ENCODE peak calls at places on chromosomes 4 and X, in eight cellular contexts. A, F, S, G, L, K, H and C are unnamed samples.

GRCh38 chr4:144300616-144301015 is 160.1 kb upstream of the GYPA start:
- DNase-seq in K (no peak), G (no peak), F (no peak), S (no peak), H (no peak), A (no peak), L (no peak), C (no peak)

GRCh38 chr4:108342325-108342986 is 173.7 kb upstream of the LEF1 start:
- DNase-seq in H (no peak), L (peak), A (no peak), F (no peak), K (no peak), G (no peak), S (no peak), C (no peak)

GRCh38 chr4:75561789-75562188 is 5.9 kb downstream of the ODAPH start:
- DNase-seq in K (no peak), F (peak), H (no peak), A (no peak), L (no peak), S (peak), G (no peak), C (no peak)

GRCh38 chr4:149031399-149031798 is 589.2 kb upstream of the NR3C2 start:
- DNase-seq in H (no peak), G (no peak), S (no peak), L (peak), F (peak), K (no peak), A (no peak), C (no peak)

GRCh38 chr4:159944477-159944876 is 841.6 kb downstream of the RAPGEF2 start:
- DNase-seq in A (no peak), L (no peak), G (no peak), K (no peak), S (no peak), F (no peak), H (no peak), C (no peak)

GRCh38 chr4:5200546-5200945 is 149.3 kb downstream of the STK32B start:
- DNase-seq in H (no peak), A (no peak), L (no peak), K (no peak), S (no peak), F (no peak), G (no peak), C (no peak)

GRCh38 chrX:136779346-136779781 is 1.4 kb downstream of the ARHGEF6 start:
- DNase-seq in A (no peak), F (no peak), L (peak), H (no peak), K (no peak), G (no peak), S (no peak), C (no peak)

GRCh38 chrX:68719904-68720614 is 72.6 kb downstream of the STARD8 start:
- DNase-seq in A (no peak), F (no peak), L (no peak), S (no peak), G (no peak), K (peak), H (no peak), C (no peak)

GRCh38 chrX:48956728-48957414 is 536 bp downstream of the OTUD5 start:
- DNase-seq in G (no peak), A (peak), S (no peak), F (peak), K (peak), H (peak), L (no peak), C (peak)

GRCh38 chr4:53026233-53026632 is 164.1 kb downstream of the RASL11B start:
- DNase-seq in F (no peak), H (no peak), L (no peak), S (no peak), A (no peak), K (no peak), G (no peak), C (no peak)

GRCh38 chr4:153207561-153207960 is 3.3 kb downstream of the TRIM2 start:
- DNase-seq in K (no peak), F (peak), L (no peak), H (no peak), S (peak), A (peak), G (no peak), C (no peak)

GRCh38 chr4:139522457-139522856 is 33.6 kb downstream of the SETD7 start:
- DNase-seq in S (no peak), K (no peak), A (no peak), L (no peak), G (no peak), F (no peak), H (no peak), C (no peak)
- TF ChIP-seq CTCF in S (no peak), K (no peak), A (no peak), L (no peak), G (no peak), F (no peak), H (no peak), C (no peak)

DNA sequence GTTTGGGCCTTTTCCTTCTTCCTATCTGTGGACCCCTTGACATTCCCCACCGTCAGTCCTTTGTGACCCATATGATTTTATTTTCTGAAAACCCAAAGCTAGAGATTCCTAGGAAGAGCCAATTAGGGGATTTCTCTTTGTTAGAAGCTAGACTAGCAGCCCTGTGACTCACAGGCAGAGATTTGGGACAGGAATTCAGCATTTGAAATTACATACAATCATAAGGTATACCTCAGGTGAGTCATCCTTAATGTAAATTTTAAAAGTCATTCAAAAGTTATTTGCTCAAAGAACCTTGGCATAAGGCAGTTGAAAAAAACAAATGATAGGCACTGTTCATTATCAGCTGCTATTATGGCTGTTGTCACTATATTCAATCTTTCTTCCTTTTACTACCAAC is 40.6 kb downstream of the USP26 start:
- DNase-seq in F (no peak), H (no peak), S (no peak), L (no peak), K (no peak), G (no peak), A (no peak), C (no peak)
- TF ChIP-seq CTCF in F (no peak), H (no peak), S (no peak), L (no peak), K (no peak), G (no peak), A (no peak), C (no peak)

GRCh38 chr4:23660865-23661264 is 229.0 kb downstream of the PPARGC1A start:
- DNase-seq in F (no peak), S (no peak), H (no peak), A (no peak), L (no peak), G (no peak), K (no peak), C (no peak)
- TF ChIP-seq CTCF in F (no peak), S (no peak), H (no peak), A (no peak), L (peak), G (no peak), K (no peak), C (no peak)

GRCh38 chr4:13917010-13917409 is 289.5 kb upstream of the BOD1L1 start:
- DNase-seq in F (no peak), L (no peak), A (no peak), H (no peak), S (no peak), K (no peak), G (no peak), C (no peak)
- TF ChIP-seq CTCF in F (no peak), L (no peak), A (no peak), H (no peak), S (no peak), K (no peak), G (no peak), C (no peak)

GRCh38 chrX:40167240-40168182 is 69.8 kb upstream of the BCOR start:
- DNase-seq in K (no peak), H (no peak), S (no peak), A (peak), F (peak), L (peak), G (no peak), C (no peak)

GRCh38 chrX:40168183-40169015 is 70.6 kb upstream of the BCOR start:
- DNase-seq in G (no peak), F (no peak), H (no peak), L (peak), A (no peak), S (no peak), K (peak), C (no peak)

GRCh38 chrX:40170830-40171512 is 73.2 kb upstream of the BCOR start:
- DNase-seq in S (no peak), L (peak), G (no peak), A (no peak), F (peak), K (no peak), H (no peak), C (no peak)

GRCh38 chrX:40171513-40172168 is 73.9 kb upstream of the BCOR start:
- DNase-seq in F (peak), A (peak), G (no peak), H (peak), L (peak), S (no peak), K (peak), C (no peak)

DNA sequence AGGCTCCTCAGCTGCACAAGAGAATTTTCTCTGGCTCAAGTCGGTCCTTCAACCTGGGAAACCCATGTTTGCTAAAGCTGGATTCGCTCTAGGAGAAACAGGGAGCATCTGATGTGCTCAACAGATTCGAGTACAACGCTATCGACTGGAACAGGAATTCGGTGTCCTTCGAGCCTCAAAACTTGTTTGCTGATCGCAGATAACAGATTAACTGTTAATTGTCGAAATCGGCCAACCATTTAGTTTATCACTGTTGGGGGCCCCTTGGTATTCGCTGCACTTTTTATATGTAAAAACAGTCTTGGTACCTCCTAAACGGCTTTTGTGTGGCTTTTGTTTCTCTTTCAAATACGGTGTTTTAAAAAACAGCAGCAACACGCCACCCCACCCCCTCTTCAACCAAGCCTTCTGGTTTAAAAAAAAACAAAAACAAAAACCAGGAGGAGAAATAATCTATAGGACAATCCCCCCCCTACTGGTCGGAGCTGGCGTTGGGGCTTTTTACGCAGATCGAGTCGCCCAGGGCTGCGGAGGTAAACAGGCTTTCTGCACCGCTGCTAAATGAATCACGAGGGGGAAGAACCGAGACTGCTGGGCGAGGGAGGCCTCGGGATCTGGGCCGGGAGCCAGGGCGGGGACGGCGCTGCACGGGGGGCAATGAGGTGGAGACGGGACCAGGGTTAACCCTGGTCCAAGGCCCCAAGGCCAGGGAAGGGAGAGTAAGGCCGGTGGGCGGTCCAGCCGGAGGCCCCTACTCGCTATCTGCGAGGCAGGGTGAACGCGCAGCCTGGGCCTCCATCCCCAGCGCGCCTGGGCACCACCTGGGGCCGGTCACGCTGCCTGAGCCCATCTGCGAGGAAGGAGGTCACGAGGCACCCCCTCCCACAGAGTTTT is 71.7 kb upstream of the BCOR start:
- DNase-seq in F (peak), G (peak), H (peak), K (peak), L (peak), A (peak), S (peak), C (peak)
- TF ChIP-seq CTCF in F (peak), G (peak), H (peak), K (no peak), L (peak), A (peak), S (peak), C (peak)